ENCODE peak calls at places on chromosomes 2 and 18, in ten cellular contexts. One of them, this sample, is unnamed.
A peak's percentile ranks its signal among the peaks of the same experiment; 100 is the strongest.

GRCh38 chr2:96414161-96414713 is 78.7 kb downstream of the NCAPH start:
- ATAC-seq in body of pancreas: no peak
- ATAC-seq in gastrocnemius medialis: no peak
- ATAC-seq in activated CD4-positive, alpha-beta T cell treated with anti-CD3 and anti-CD28 coated beads for 36 hours: no peak
- ATAC-seq in Right ventricle myocardium inferior: no peak
- ATAC-seq in mucosa of descending colon: no peak
- ATAC-seq in T-helper 17 cell: no peak
- ATAC-seq in effector memory CD8-positive, alpha-beta T cell: peak; percentile 33
- ATAC-seq in central memory CD8-positive, alpha-beta T cell: no peak
- ATAC-seq in heart left ventricle: no peak
- ATAC-seq in this sample: no peak

GRCh38 chr2:7539760-7540159 is 622.5 kb downstream of the RNF144A start:
- ATAC-seq in Right ventricle myocardium inferior: no peak
- ATAC-seq in gastrocnemius medialis: no peak
- ATAC-seq in body of pancreas: no peak
- ATAC-seq in activated CD4-positive, alpha-beta T cell treated with anti-CD3 and anti-CD28 coated beads for 36 hours: peak; percentile 39
- ATAC-seq in T-helper 17 cell: no peak
- ATAC-seq in heart left ventricle: no peak
- ATAC-seq in effector memory CD8-positive, alpha-beta T cell: no peak
- ATAC-seq in central memory CD8-positive, alpha-beta T cell: no peak
- ATAC-seq in mucosa of descending colon: no peak
- ATAC-seq in this sample: no peak

GRCh38 chr18:8484951-8485350 is 124.3 kb upstream of the RAB12 start:
- ATAC-seq in Right ventricle myocardium inferior: no peak
- ATAC-seq in central memory CD8-positive, alpha-beta T cell: no peak
- ATAC-seq in mucosa of descending colon: no peak
- ATAC-seq in T-helper 17 cell: no peak
- ATAC-seq in body of pancreas: no peak
- ATAC-seq in activated CD4-positive, alpha-beta T cell treated with anti-CD3 and anti-CD28 coated beads for 36 hours: no peak
- ATAC-seq in heart left ventricle: no peak
- ATAC-seq in gastrocnemius medialis: no peak
- ATAC-seq in effector memory CD8-positive, alpha-beta T cell: no peak
- ATAC-seq in this sample: no peak

GRCh38 chr2:50398101-50398500 is 633.8 kb downstream of the NRXN1 start:
- ATAC-seq in body of pancreas: no peak
- ATAC-seq in effector memory CD8-positive, alpha-beta T cell: no peak
- ATAC-seq in mucosa of descending colon: no peak
- ATAC-seq in T-helper 17 cell: no peak
- ATAC-seq in central memory CD8-positive, alpha-beta T cell: no peak
- ATAC-seq in heart left ventricle: no peak
- ATAC-seq in Right ventricle myocardium inferior: no peak
- ATAC-seq in activated CD4-positive, alpha-beta T cell treated with anti-CD3 and anti-CD28 coated beads for 36 hours: no peak
- ATAC-seq in gastrocnemius medialis: no peak
- ATAC-seq in this sample: no peak

GRCh38 chr2:137809252-137809651 is 155.0 kb upstream of the HNMT start:
- ATAC-seq in body of pancreas: no peak
- ATAC-seq in effector memory CD8-positive, alpha-beta T cell: no peak
- ATAC-seq in central memory CD8-positive, alpha-beta T cell: no peak
- ATAC-seq in gastrocnemius medialis: no peak
- ATAC-seq in mucosa of descending colon: no peak
- ATAC-seq in heart left ventricle: no peak
- ATAC-seq in activated CD4-positive, alpha-beta T cell treated with anti-CD3 and anti-CD28 coated beads for 36 hours: no peak
- ATAC-seq in T-helper 17 cell: no peak
- ATAC-seq in Right ventricle myocardium inferior: no peak
- ATAC-seq in this sample: no peak

GRCh38 chr18:59446012-59446411 is 86.9 kb upstream of the LMAN1 start:
- ATAC-seq in effector memory CD8-positive, alpha-beta T cell: no peak
- ATAC-seq in heart left ventricle: no peak
- ATAC-seq in body of pancreas: no peak
- ATAC-seq in gastrocnemius medialis: no peak
- ATAC-seq in central memory CD8-positive, alpha-beta T cell: no peak
- ATAC-seq in mucosa of descending colon: no peak
- ATAC-seq in Right ventricle myocardium inferior: no peak
- ATAC-seq in T-helper 17 cell: no peak
- ATAC-seq in activated CD4-positive, alpha-beta T cell treated with anti-CD3 and anti-CD28 coated beads for 36 hours: no peak
- ATAC-seq in this sample: no peak

GRCh38 chr18:35390956-35391695 is 14.0 kb upstream of the ZNF396 start:
- ATAC-seq in heart left ventricle: no peak
- ATAC-seq in mucosa of descending colon: no peak
- ATAC-seq in T-helper 17 cell: no peak
- ATAC-seq in activated CD4-positive, alpha-beta T cell treated with anti-CD3 and anti-CD28 coated beads for 36 hours: no peak
- ATAC-seq in effector memory CD8-positive, alpha-beta T cell: no peak
- ATAC-seq in central memory CD8-positive, alpha-beta T cell: no peak
- ATAC-seq in body of pancreas: no peak
- ATAC-seq in gastrocnemius medialis: no peak
- ATAC-seq in Right ventricle myocardium inferior: no peak
- ATAC-seq in this sample: no peak

GRCh38 chr2:98334439-98335078 is 11.7 kb upstream of the CNGA3 start:
- ATAC-seq in mucosa of descending colon: peak; percentile 27
- ATAC-seq in body of pancreas: no peak
- ATAC-seq in Right ventricle myocardium inferior: no peak
- ATAC-seq in effector memory CD8-positive, alpha-beta T cell: no peak
- ATAC-seq in T-helper 17 cell: no peak
- ATAC-seq in heart left ventricle: no peak
- ATAC-seq in gastrocnemius medialis: no peak
- ATAC-seq in activated CD4-positive, alpha-beta T cell treated with anti-CD3 and anti-CD28 coated beads for 36 hours: no peak
- ATAC-seq in central memory CD8-positive, alpha-beta T cell: no peak
- ATAC-seq in this sample: no peak

GRCh38 chr2:217733461-217733860 is 269.3 kb downstream of the TNS1 start:
- ATAC-seq in mucosa of descending colon: no peak
- ATAC-seq in gastrocnemius medialis: no peak
- ATAC-seq in T-helper 17 cell: no peak
- ATAC-seq in effector memory CD8-positive, alpha-beta T cell: no peak
- ATAC-seq in central memory CD8-positive, alpha-beta T cell: no peak
- ATAC-seq in activated CD4-positive, alpha-beta T cell treated with anti-CD3 and anti-CD28 coated beads for 36 hours: no peak
- ATAC-seq in heart left ventricle: no peak
- ATAC-seq in body of pancreas: no peak
- ATAC-seq in Right ventricle myocardium inferior: no peak
- ATAC-seq in this sample: no peak

GRCh38 chr18:79625924-79626561 is 53.6 kb upstream of the CTDP1 start:
- ATAC-seq in gastrocnemius medialis: no peak
- ATAC-seq in body of pancreas: no peak
- ATAC-seq in T-helper 17 cell: no peak
- ATAC-seq in Right ventricle myocardium inferior: no peak
- ATAC-seq in heart left ventricle: no peak
- ATAC-seq in central memory CD8-positive, alpha-beta T cell: no peak
- ATAC-seq in mucosa of descending colon: no peak
- ATAC-seq in activated CD4-positive, alpha-beta T cell treated with anti-CD3 and anti-CD28 coated beads for 36 hours: no peak
- ATAC-seq in effector memory CD8-positive, alpha-beta T cell: no peak
- ATAC-seq in this sample: no peak

GRCh38 chr2:202033317-202034248 is at the start of gene FZD7:
- ATAC-seq in Right ventricle myocardium inferior: peak; percentile 90
- ATAC-seq in effector memory CD8-positive, alpha-beta T cell: peak; percentile 80
- ATAC-seq in activated CD4-positive, alpha-beta T cell treated with anti-CD3 and anti-CD28 coated beads for 36 hours: peak; percentile 83
- ATAC-seq in body of pancreas: peak; percentile 91
- ATAC-seq in gastrocnemius medialis: peak; percentile 60
- ATAC-seq in central memory CD8-positive, alpha-beta T cell: peak; percentile 82
- ATAC-seq in mucosa of descending colon: peak; percentile 89
- ATAC-seq in heart left ventricle: peak; percentile 90
- ATAC-seq in T-helper 17 cell: peak; percentile 86
- ATAC-seq in this sample: peak; percentile 91

GRCh38 chr2:151422917-151423439 is 13.3 kb downstream of the RIF1 start:
- ATAC-seq in heart left ventricle: no peak
- ATAC-seq in central memory CD8-positive, alpha-beta T cell: peak; percentile 27
- ATAC-seq in body of pancreas: no peak
- ATAC-seq in gastrocnemius medialis: no peak
- ATAC-seq in Right ventricle myocardium inferior: no peak
- ATAC-seq in effector memory CD8-positive, alpha-beta T cell: no peak
- ATAC-seq in activated CD4-positive, alpha-beta T cell treated with anti-CD3 and anti-CD28 coated beads for 36 hours: peak; percentile 68
- ATAC-seq in T-helper 17 cell: no peak
- ATAC-seq in mucosa of descending colon: no peak
- ATAC-seq in this sample: no peak

GRCh38 chr2:61149074-61149473 is 12.9 kb upstream of the C2orf74 start:
- ATAC-seq in Right ventricle myocardium inferior: no peak
- ATAC-seq in gastrocnemius medialis: no peak
- ATAC-seq in T-helper 17 cell: no peak
- ATAC-seq in effector memory CD8-positive, alpha-beta T cell: no peak
- ATAC-seq in central memory CD8-positive, alpha-beta T cell: no peak
- ATAC-seq in heart left ventricle: no peak
- ATAC-seq in mucosa of descending colon: no peak
- ATAC-seq in body of pancreas: no peak
- ATAC-seq in activated CD4-positive, alpha-beta T cell treated with anti-CD3 and anti-CD28 coated beads for 36 hours: no peak
- ATAC-seq in this sample: no peak

GRCh38 chr2:215693269-215693998 is 257.6 kb upstream of the FN1 start:
- ATAC-seq in mucosa of descending colon: no peak
- ATAC-seq in activated CD4-positive, alpha-beta T cell treated with anti-CD3 and anti-CD28 coated beads for 36 hours: no peak
- ATAC-seq in effector memory CD8-positive, alpha-beta T cell: no peak
- ATAC-seq in body of pancreas: no peak
- ATAC-seq in Right ventricle myocardium inferior: no peak
- ATAC-seq in central memory CD8-positive, alpha-beta T cell: no peak
- ATAC-seq in gastrocnemius medialis: no peak
- ATAC-seq in T-helper 17 cell: no peak
- ATAC-seq in heart left ventricle: no peak
- ATAC-seq in this sample: peak; percentile 34

GRCh38 chr2:174021056-174021656 is 56.0 kb upstream of the SP3 start:
- ATAC-seq in Right ventricle myocardium inferior: no peak
- ATAC-seq in gastrocnemius medialis: no peak
- ATAC-seq in T-helper 17 cell: no peak
- ATAC-seq in body of pancreas: no peak
- ATAC-seq in mucosa of descending colon: no peak
- ATAC-seq in heart left ventricle: no peak
- ATAC-seq in central memory CD8-positive, alpha-beta T cell: no peak
- ATAC-seq in effector memory CD8-positive, alpha-beta T cell: no peak
- ATAC-seq in activated CD4-positive, alpha-beta T cell treated with anti-CD3 and anti-CD28 coated beads for 36 hours: no peak
- ATAC-seq in this sample: no peak

GRCh38 chr2:173630425-173631122 is 275.9 kb downstream of the CDCA7 start:
- ATAC-seq in Right ventricle myocardium inferior: peak; percentile 23
- ATAC-seq in body of pancreas: no peak
- ATAC-seq in heart left ventricle: peak; percentile 30
- ATAC-seq in gastrocnemius medialis: no peak
- ATAC-seq in activated CD4-positive, alpha-beta T cell treated with anti-CD3 and anti-CD28 coated beads for 36 hours: no peak
- ATAC-seq in effector memory CD8-positive, alpha-beta T cell: no peak
- ATAC-seq in T-helper 17 cell: no peak
- ATAC-seq in central memory CD8-positive, alpha-beta T cell: no peak
- ATAC-seq in mucosa of descending colon: no peak
- ATAC-seq in this sample: no peak

GRCh38 chr2:230043461-230043860 is 25.3 kb downstream of the SLC16A14 start:
- ATAC-seq in central memory CD8-positive, alpha-beta T cell: no peak
- ATAC-seq in gastrocnemius medialis: no peak
- ATAC-seq in Right ventricle myocardium inferior: no peak
- ATAC-seq in mucosa of descending colon: no peak
- ATAC-seq in activated CD4-positive, alpha-beta T cell treated with anti-CD3 and anti-CD28 coated beads for 36 hours: no peak
- ATAC-seq in T-helper 17 cell: no peak
- ATAC-seq in heart left ventricle: no peak
- ATAC-seq in effector memory CD8-positive, alpha-beta T cell: no peak
- ATAC-seq in body of pancreas: no peak
- ATAC-seq in this sample: no peak

GRCh38 chr2:64442277-64442676 is 11.7 kb upstream of the LGALSL start:
- ATAC-seq in T-helper 17 cell: no peak
- ATAC-seq in effector memory CD8-positive, alpha-beta T cell: no peak
- ATAC-seq in Right ventricle myocardium inferior: no peak
- ATAC-seq in heart left ventricle: no peak
- ATAC-seq in activated CD4-positive, alpha-beta T cell treated with anti-CD3 and anti-CD28 coated beads for 36 hours: no peak
- ATAC-seq in central memory CD8-positive, alpha-beta T cell: no peak
- ATAC-seq in mucosa of descending colon: peak; percentile 71
- ATAC-seq in body of pancreas: no peak
- ATAC-seq in gastrocnemius medialis: no peak
- ATAC-seq in this sample: no peak

GRCh38 chr18:42976869-42977268 is 138.6 kb downstream of the RIT2 start:
- ATAC-seq in Right ventricle myocardium inferior: no peak
- ATAC-seq in heart left ventricle: no peak
- ATAC-seq in T-helper 17 cell: no peak
- ATAC-seq in effector memory CD8-positive, alpha-beta T cell: no peak
- ATAC-seq in body of pancreas: no peak
- ATAC-seq in central memory CD8-positive, alpha-beta T cell: no peak
- ATAC-seq in gastrocnemius medialis: no peak
- ATAC-seq in activated CD4-positive, alpha-beta T cell treated with anti-CD3 and anti-CD28 coated beads for 36 hours: no peak
- ATAC-seq in mucosa of descending colon: no peak
- ATAC-seq in this sample: no peak

GRCh38 chr2:47235127-47235526 is 80.0 kb upstream of the STPG4 start:
- ATAC-seq in central memory CD8-positive, alpha-beta T cell: no peak
- ATAC-seq in body of pancreas: no peak
- ATAC-seq in Right ventricle myocardium inferior: no peak
- ATAC-seq in effector memory CD8-positive, alpha-beta T cell: no peak
- ATAC-seq in heart left ventricle: no peak
- ATAC-seq in mucosa of descending colon: no peak
- ATAC-seq in activated CD4-positive, alpha-beta T cell treated with anti-CD3 and anti-CD28 coated beads for 36 hours: no peak
- ATAC-seq in gastrocnemius medialis: no peak
- ATAC-seq in T-helper 17 cell: no peak
- ATAC-seq in this sample: no peak

GRCh38 chr2:126852361-126852760 is 46.3 kb upstream of the TEX51 start:
- ATAC-seq in body of pancreas: no peak
- ATAC-seq in activated CD4-positive, alpha-beta T cell treated with anti-CD3 and anti-CD28 coated beads for 36 hours: no peak
- ATAC-seq in heart left ventricle: no peak
- ATAC-seq in Right ventricle myocardium inferior: no peak
- ATAC-seq in effector memory CD8-positive, alpha-beta T cell: no peak
- ATAC-seq in T-helper 17 cell: no peak
- ATAC-seq in gastrocnemius medialis: peak; percentile 68
- ATAC-seq in mucosa of descending colon: no peak
- ATAC-seq in central memory CD8-positive, alpha-beta T cell: no peak
- ATAC-seq in this sample: no peak

GRCh38 chr2:168976034-168976654 is 55.0 kb downstream of the ABCB11 start:
- ATAC-seq in body of pancreas: no peak
- ATAC-seq in heart left ventricle: peak; percentile 72
- ATAC-seq in T-helper 17 cell: no peak
- ATAC-seq in gastrocnemius medialis: no peak
- ATAC-seq in Right ventricle myocardium inferior: peak; percentile 37
- ATAC-seq in activated CD4-positive, alpha-beta T cell treated with anti-CD3 and anti-CD28 coated beads for 36 hours: peak; percentile 45
- ATAC-seq in effector memory CD8-positive, alpha-beta T cell: no peak
- ATAC-seq in mucosa of descending colon: no peak
- ATAC-seq in central memory CD8-positive, alpha-beta T cell: no peak
- ATAC-seq in this sample: no peak

GRCh38 chr18:58015045-58015444 is 29.0 kb upstream of the NEDD4L start:
- ATAC-seq in heart left ventricle: no peak
- ATAC-seq in effector memory CD8-positive, alpha-beta T cell: peak; percentile 37
- ATAC-seq in central memory CD8-positive, alpha-beta T cell: no peak
- ATAC-seq in gastrocnemius medialis: no peak
- ATAC-seq in Right ventricle myocardium inferior: no peak
- ATAC-seq in T-helper 17 cell: peak; percentile 61
- ATAC-seq in mucosa of descending colon: peak; percentile 30
- ATAC-seq in body of pancreas: no peak
- ATAC-seq in activated CD4-positive, alpha-beta T cell treated with anti-CD3 and anti-CD28 coated beads for 36 hours: no peak
- ATAC-seq in this sample: no peak

GRCh38 chr2:32135409-32135808 is 30.3 kb upstream of the SLC30A6 start:
- ATAC-seq in gastrocnemius medialis: no peak
- ATAC-seq in Right ventricle myocardium inferior: no peak
- ATAC-seq in body of pancreas: peak; percentile 94
- ATAC-seq in effector memory CD8-positive, alpha-beta T cell: no peak
- ATAC-seq in mucosa of descending colon: peak; percentile 95
- ATAC-seq in central memory CD8-positive, alpha-beta T cell: no peak
- ATAC-seq in activated CD4-positive, alpha-beta T cell treated with anti-CD3 and anti-CD28 coated beads for 36 hours: peak; percentile 64
- ATAC-seq in T-helper 17 cell: no peak
- ATAC-seq in heart left ventricle: no peak
- ATAC-seq in this sample: no peak

GRCh38 chr18:46133534-46133933 is 29.3 kb downstream of the HAUS1 start:
- ATAC-seq in gastrocnemius medialis: no peak
- ATAC-seq in T-helper 17 cell: no peak
- ATAC-seq in body of pancreas: no peak
- ATAC-seq in mucosa of descending colon: no peak
- ATAC-seq in activated CD4-positive, alpha-beta T cell treated with anti-CD3 and anti-CD28 coated beads for 36 hours: no peak
- ATAC-seq in effector memory CD8-positive, alpha-beta T cell: no peak
- ATAC-seq in Right ventricle myocardium inferior: no peak
- ATAC-seq in central memory CD8-positive, alpha-beta T cell: no peak
- ATAC-seq in heart left ventricle: no peak
- ATAC-seq in this sample: no peak

GRCh38 chr2:104476075-104476474 is 377.8 kb upstream of the POU3F3 start:
- ATAC-seq in mucosa of descending colon: no peak
- ATAC-seq in Right ventricle myocardium inferior: no peak
- ATAC-seq in T-helper 17 cell: no peak
- ATAC-seq in heart left ventricle: no peak
- ATAC-seq in activated CD4-positive, alpha-beta T cell treated with anti-CD3 and anti-CD28 coated beads for 36 hours: no peak
- ATAC-seq in central memory CD8-positive, alpha-beta T cell: no peak
- ATAC-seq in gastrocnemius medialis: no peak
- ATAC-seq in effector memory CD8-positive, alpha-beta T cell: no peak
- ATAC-seq in body of pancreas: no peak
- ATAC-seq in this sample: no peak

GRCh38 chr2:38806001-38806400 is 28.0 kb downstream of the GEMIN6 start:
- ATAC-seq in T-helper 17 cell: peak; percentile 47
- ATAC-seq in body of pancreas: no peak
- ATAC-seq in heart left ventricle: no peak
- ATAC-seq in mucosa of descending colon: no peak
- ATAC-seq in effector memory CD8-positive, alpha-beta T cell: peak; percentile 52
- ATAC-seq in central memory CD8-positive, alpha-beta T cell: no peak
- ATAC-seq in gastrocnemius medialis: no peak
- ATAC-seq in activated CD4-positive, alpha-beta T cell treated with anti-CD3 and anti-CD28 coated beads for 36 hours: no peak
- ATAC-seq in Right ventricle myocardium inferior: no peak
- ATAC-seq in this sample: no peak

GRCh38 chr2:11539317-11540147 is 5.7 kb downstream of the GREB1 start:
- ATAC-seq in activated CD4-positive, alpha-beta T cell treated with anti-CD3 and anti-CD28 coated beads for 36 hours: no peak
- ATAC-seq in T-helper 17 cell: no peak
- ATAC-seq in effector memory CD8-positive, alpha-beta T cell: no peak
- ATAC-seq in heart left ventricle: peak; percentile 59
- ATAC-seq in Right ventricle myocardium inferior: peak; percentile 46
- ATAC-seq in body of pancreas: peak; percentile 93
- ATAC-seq in mucosa of descending colon: peak; percentile 62
- ATAC-seq in gastrocnemius medialis: peak; percentile 71
- ATAC-seq in central memory CD8-positive, alpha-beta T cell: no peak
- ATAC-seq in this sample: peak; percentile 20

This sample was measured in gastroesophageal sphincter.